ENCODE peak calls at places on chromosomes 13 and 19, in ten cellular contexts. D is cardiac muscle cell; N is right cardiac atrium; Z is uterus; F is naive thymus-derived CD4-positive, alpha-beta T cell; K is left ventricle myocardium inferior; S is colonic mucosa; L is heart right ventricle; W is IMR-90; J is effector memory CD4-positive, alpha-beta T cell. A is an unnamed sample.
A peak's percentile ranks its signal among the peaks of the same experiment; 100 is the strongest.

GRCh38 chr13:113883314-113883811 is 19.5 kb upstream of the GAS6 start:
- DNase-seq in D (no peak), N (no peak), Z (no peak), F (no peak), K (no peak), S (no peak), L (no peak), W (no peak), J (no peak), A (no peak)

GRCh38 chr19:13764821-13765394 is 586 bp downstream of the MRI1 start:
- DNase-seq in D (peak; percentile 50), N (no peak), Z (no peak), F (peak; percentile 37), K (peak; percentile 38), S (no peak), L (no peak), W (no peak), J (peak; percentile 15), A (no peak)

GRCh38 chr13:95624020-95624419 is 20.5 kb downstream of the DZIP1 start:
- DNase-seq in D (peak; percentile 71), N (no peak), Z (peak; percentile 16), F (peak; percentile 42), K (no peak), S (peak; percentile 29), L (no peak), W (peak; percentile 64), J (no peak), A (peak; percentile 39)

GRCh38 chr13:22801402-22802003 is 379.3 kb upstream of the SGCG start:
- DNase-seq in D (no peak), N (no peak), Z (no peak), F (no peak), K (no peak), S (no peak), L (no peak), W (peak; percentile 5), J (no peak), A (no peak)

GRCh38 chr13:40476175-40476958 is 190.1 kb downstream of the FOXO1 start:
- DNase-seq in D (peak; percentile 15), N (no peak), Z (no peak), F (no peak), K (no peak), S (no peak), L (no peak), W (no peak), J (no peak), A (no peak)

GRCh38 chr13:59607780-59608233 is 555.9 kb downstream of the DIAPH3 start:
- DNase-seq in D (no peak), N (no peak), Z (no peak), F (no peak), K (no peak), S (no peak), L (no peak), W (no peak), J (no peak), A (no peak)

GRCh38 chr13:99655351-99656091 is 154.2 kb downstream of the TM9SF2 start:
- DNase-seq in D (no peak), N (no peak), Z (no peak), F (no peak), K (no peak), S (peak; percentile 14), L (no peak), W (peak; percentile 24), J (peak; percentile 15), A (peak; percentile 90)

GRCh38 chr13:53781941-53782340 is 753.3 kb downstream of the OLFM4 start:
- DNase-seq in D (peak; percentile 18), N (no peak), Z (no peak), F (no peak), K (no peak), S (no peak), L (no peak), W (no peak), J (no peak), A (no peak)

GRCh38 chr13:47459512-47459911 is 541.6 kb downstream of the SUCLA2 start:
- DNase-seq in D (peak; percentile 4), N (no peak), Z (no peak), F (no peak), K (no peak), S (no peak), L (no peak), W (peak; percentile 43), J (no peak), A (no peak)

DNA sequence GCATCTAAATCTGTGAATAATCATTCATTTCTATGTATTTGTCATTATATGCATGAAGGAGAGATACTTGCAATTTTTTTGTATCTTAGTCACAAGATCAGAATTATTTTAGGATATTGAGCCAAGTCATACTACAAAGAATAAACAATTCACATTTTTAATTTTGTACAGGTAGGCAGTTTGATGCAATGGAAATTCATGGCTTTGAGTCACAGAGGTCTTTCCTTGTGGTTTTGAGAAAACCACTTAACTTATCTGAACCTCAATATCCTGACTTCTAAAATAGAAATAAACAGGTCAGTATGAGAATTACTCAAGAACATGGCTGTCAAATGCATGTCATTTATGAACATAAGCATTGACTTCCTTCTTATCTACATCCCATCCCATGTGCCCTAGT is 221.4 kb upstream of the SLC10A2 start:
- DNase-seq in D (no peak), N (no peak), Z (no peak), F (no peak), K (no peak), S (no peak), L (no peak), W (no peak), J (no peak), A (no peak)
- H3K4me3 ChIP-seq in D (no peak overlapping the region), N (no peak overlapping the region), Z (no peak overlapping the region), F (no peak overlapping the region), K (no peak overlapping the region), S (no peak overlapping the region), L (no peak overlapping the region), W (no peak overlapping the region), J (no peak overlapping the region), A (no peak overlapping the region)

GRCh38 chr19:49440439-49441209 is 703 bp downstream of the SLC17A7 start:
- DNase-seq in D (no peak), N (no peak), Z (no peak), F (no peak), K (no peak), S (no peak), L (no peak), W (no peak), J (no peak), A (no peak)

GRCh38 chr19:49442354-49442753 is 1.0 kb upstream of the SLC17A7 start:
- DNase-seq in D (no peak), N (peak; percentile 73), Z (peak; percentile 65), F (no peak), K (peak; percentile 45), S (no peak), L (peak; percentile 44), W (no peak), J (no peak), A (no peak)

GRCh38 chr19:49442793-49443365 is 1.6 kb upstream of the SLC17A7 start:
- DNase-seq in D (peak; percentile 97), N (peak; percentile 98), Z (peak; percentile 95), F (no peak), K (peak; percentile 96), S (peak; percentile 96), L (peak; percentile 96), W (peak; percentile 73), J (peak; percentile 29), A (peak; percentile 82)

GRCh38 chr19:49441210-49441959 is at the start of gene SLC17A7:
- DNase-seq in D (peak; percentile 68), N (peak; percentile 59), Z (peak; percentile 72), F (no peak), K (peak; percentile 63), S (peak; percentile 41), L (peak; percentile 50), W (no peak), J (peak; percentile 21), A (no peak)

DNA sequence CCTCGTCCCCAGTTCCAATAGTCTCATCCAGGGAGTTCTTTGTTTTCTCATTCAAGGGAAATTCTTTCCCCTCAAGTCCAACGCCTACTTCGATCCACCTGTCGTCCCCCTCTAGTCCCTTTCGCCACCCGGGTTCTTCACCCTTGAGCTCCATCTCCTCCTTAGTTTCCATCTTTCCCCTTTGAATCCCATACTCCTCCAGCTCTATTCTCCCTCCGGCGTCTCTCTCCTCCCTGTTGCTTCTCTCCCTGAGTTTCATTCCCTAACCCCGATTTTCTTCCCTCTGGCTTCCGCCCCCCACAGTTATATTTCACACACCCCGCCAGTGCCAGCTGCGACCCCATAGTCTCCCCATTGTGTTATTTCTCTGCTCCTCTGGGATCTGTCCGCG is 628 bp upstream of the SLC17A7 start:
- DNase-seq in D (no peak), N (no peak), Z (no peak), F (no peak), K (no peak), S (no peak), L (no peak), W (no peak), J (no peak), A (no peak)
- H3K4me3 ChIP-seq in D (peak overlapping the region; percentile 44), N (peak overlapping the region; percentile 64), Z (no peak overlapping the region), F (no peak overlapping the region), K (peak overlapping the region; percentile 83), S (no peak overlapping the region), L (peak overlapping the region; percentile 81), W (no peak overlapping the region), J (no peak overlapping the region), A (no peak overlapping the region)

DNA sequence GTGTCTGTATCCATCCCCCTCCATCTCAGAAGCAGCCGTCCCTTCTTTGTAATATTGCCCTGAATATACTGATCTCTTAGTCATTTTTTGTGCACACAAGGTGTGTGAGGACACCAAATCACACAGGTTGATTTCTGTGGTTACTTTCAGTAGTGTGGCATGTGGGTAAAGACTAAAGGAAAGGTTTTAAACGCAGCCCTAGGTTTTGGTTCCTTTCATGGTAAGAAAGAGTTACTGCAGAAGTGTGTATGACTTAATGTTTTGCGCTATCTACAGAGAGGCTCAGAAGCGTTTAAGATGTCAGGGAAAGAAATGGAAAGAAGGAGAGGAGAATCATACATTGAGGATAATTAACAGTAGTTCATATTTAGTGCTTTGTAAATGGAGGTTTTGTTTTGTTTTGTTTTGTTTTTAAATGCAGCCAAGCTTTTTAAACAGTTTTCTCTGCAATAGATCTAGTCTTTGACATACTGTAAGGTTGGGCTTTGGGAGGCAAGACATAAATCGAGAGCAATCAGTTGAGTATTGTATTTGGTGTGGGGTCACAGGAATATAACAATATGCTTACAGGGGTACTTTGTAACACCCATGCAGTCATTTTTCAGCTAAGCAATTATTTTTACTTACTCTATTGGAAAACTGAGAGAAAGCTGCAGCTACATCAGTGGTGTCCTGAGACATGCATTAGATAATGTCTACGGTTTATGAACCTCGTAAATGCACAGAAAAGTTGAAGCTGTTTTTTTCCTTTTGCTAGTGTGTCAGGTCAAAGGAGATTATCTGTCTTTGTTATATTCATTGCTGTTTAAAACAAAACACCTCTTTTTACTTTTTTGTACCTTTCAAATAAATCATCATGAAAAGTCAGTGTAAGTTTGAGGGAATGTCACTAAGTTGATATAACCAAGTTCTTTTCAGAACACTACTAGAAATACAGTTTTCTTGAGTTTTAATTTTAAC is 1.9 kb downstream of the NBEA start:
- DNase-seq in D (no peak), N (no peak), Z (no peak), F (peak; percentile 41), K (no peak), S (no peak), L (no peak), W (no peak), J (no peak), A (no peak)
- H3K4me3 ChIP-seq in D (peak overlapping the region; percentile 76), N (peak overlapping the region; percentile 86), Z (peak overlapping the region; percentile 92), F (no peak overlapping the region), K (peak overlapping the region; percentile 94), S (no peak overlapping the region), L (peak overlapping the region; percentile 80), W (no peak overlapping the region), J (peak overlapping the region; percentile 70), A (no peak overlapping the region)

DNA sequence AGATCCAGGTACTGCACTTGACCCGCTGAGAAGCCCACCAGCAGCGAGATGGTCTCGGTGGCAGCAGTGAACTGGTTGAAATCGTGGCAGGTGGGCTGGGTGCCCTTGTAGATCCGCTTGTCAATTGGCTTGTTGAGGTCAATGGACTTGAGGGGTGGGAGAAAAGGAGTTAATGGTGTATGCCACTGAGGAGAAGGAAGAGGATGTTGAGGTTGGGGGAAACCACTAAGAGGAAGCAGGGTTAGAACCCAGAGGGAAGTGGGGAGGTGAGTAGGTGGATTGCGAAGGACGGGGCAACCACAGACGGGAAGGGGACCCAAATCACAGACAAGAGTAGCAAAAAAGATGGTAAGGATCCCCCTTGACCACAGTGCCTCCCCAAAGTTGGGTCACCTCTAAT is 1.7 kb downstream of the DMWD start:
- DNase-seq in D (no peak), N (no peak), Z (no peak), F (peak; percentile 52), K (no peak), S (no peak), L (peak; percentile 27), W (no peak), J (peak; percentile 34), A (no peak)
- H3K4me3 ChIP-seq in D (peak overlapping the region; percentile 98), N (no peak overlapping the region), Z (no peak overlapping the region), F (peak overlapping the region; percentile 61), K (peak overlapping the region; percentile 80), S (no peak overlapping the region), L (peak overlapping the region; percentile 60), W (no peak overlapping the region), J (no peak overlapping the region), A (peak overlapping the region; percentile 92)